ENCODE peak calls at places on chromosomes 4 and X, in five cellular contexts. H is K562, D is ovary, T is heart left ventricle, N is spleen. J is an unnamed sample. For H3K4me1, the result is how much of the 10 kb centered on the place peaks cover.

GRCh38 chr4:184644553-184645307 is 4.5 kb downstream of the CASP3 start:
- DNase-seq in N (no peak), D (no peak), T (no peak), H (no peak), J (no peak)

GRCh38 chrX:151981129-151981528 is 6.7 kb upstream of the GABRE start:
- DNase-seq in N (no peak), H (no peak), T (no peak), D (no peak), J (no peak)

GRCh38 chr4:60134106-60134505 is 1066.0 kb upstream of the ADGRL3 start:
- DNase-seq in D (no peak), H (no peak), N (no peak), T (no peak), J (no peak)

GRCh38 chrX:56569378-56570061 is 6.1 kb downstream of the UBQLN2 start:
- DNase-seq in D (no peak), T (no peak), N (no peak), H (no peak), J (no peak)

GRCh38 chrX:134670241-134670811 is 12.1 kb upstream of the PLAC1 start:
- DNase-seq in N (no peak), H (no peak), T (no peak), D (no peak), J (no peak)

GRCh38 chr4:7298601-7299000 is 106.3 kb downstream of the SORCS2 start:
- DNase-seq in H (no peak), T (no peak), D (no peak), N (no peak), J (no peak)

GRCh38 chr4:2936773-2937145 is 26.4 kb downstream of the NOP14 start:
- DNase-seq in D (peak), T (no peak), H (no peak), N (peak), J (no peak)

GRCh38 chrX:39020051-39020669 is 218.9 kb downstream of the MID1IP1 start:
- DNase-seq in T (no peak), D (no peak), N (no peak), H (no peak), J (no peak)

GRCh38 chr4:36385951-36386561 is 104.6 kb downstream of the DTHD1 start:
- DNase-seq in D (no peak), T (no peak), N (no peak), H (no peak), J (peak)

GRCh38 chrX:128816919-128817318 is 706.4 kb downstream of the SMARCA1 start:
- DNase-seq in T (no peak), H (peak), D (no peak), N (no peak), J (no peak)

GRCh38 chrX:85024044-85024443 is 20.4 kb downstream of the APOOL start:
- DNase-seq in N (no peak), D (no peak), T (no peak), H (no peak), J (no peak)

GRCh38 chrX:141220342-141221008 is 21.8 kb downstream of the SPANXC start:
- DNase-seq in H (no peak), N (no peak), T (no peak), D (no peak), J (no peak)

GRCh38 chr4:87038837-87039715 is 104.3 kb downstream of the AFF1 start:
- DNase-seq in H (no peak), T (peak), N (no peak), D (peak), J (no peak)

GRCh38 chr4:186366326-186366725 is 100.3 kb downstream of the F11 start:
- DNase-seq in D (no peak), H (peak), T (no peak), N (no peak), J (no peak)

GRCh38 chr4:88179261-88179660 is 20.8 kb upstream of the ABCG2 start:
- DNase-seq in N (no peak), D (no peak), H (no peak), T (no peak), J (no peak)

GRCh38 chrX:33447285-33447684 is 235.9 kb upstream of the DMD start:
- DNase-seq in H (no peak), N (no peak), D (no peak), T (no peak), J (no peak)

GRCh38 chr4:113982181-113982580 is 2.7 kb upstream of the ARSJ start:
- DNase-seq in T (no peak), D (no peak), N (no peak), H (no peak), J (no peak)

GRCh38 chr4:56148428-56148827 is 199.7 kb downstream of the CEP135 start:
- DNase-seq in D (no peak), H (no peak), N (no peak), T (no peak), J (no peak)

GRCh38 chrX:75181721-75182120 is 25.6 kb upstream of the ABCB7 start:
- DNase-seq in H (no peak), D (no peak), N (no peak), T (no peak), J (no peak)

GRCh38 chr4:185651851-185652250 is 116.5 kb upstream of the PDLIM3 start:
- DNase-seq in H (no peak), D (no peak), T (no peak), N (no peak), J (no peak)

GRCh38 chrX:6738518-6739470 is 203.9 kb upstream of the VCX3A start:
- DNase-seq in D (no peak), T (no peak), N (no peak), H (no peak), J (no peak)

GRCh38 chr4:178812866-178813265 is 1370.6 kb upstream of the AGA start:
- DNase-seq in H (no peak), N (no peak), D (no peak), T (no peak), J (no peak)

GRCh38 chrX:104668550-104668949 is 102.6 kb downstream of the IL1RAPL2 start:
- DNase-seq in N (no peak), T (no peak), D (no peak), H (no peak), J (no peak)
- TF ChIP-seq CTCF in N (no peak), T (peak), D (no peak), H (no peak), J (no peak)

GRCh38 chr4:73653695-73654106 is 33.5 kb upstream of the RASSF6 start:
- DNase-seq in D (peak), N (no peak), T (no peak), H (peak), J (no peak)
- H3K4me1 ChIP-seq in D (under half), N (under half), T (under half), H (under half), J (under half)

DNA sequence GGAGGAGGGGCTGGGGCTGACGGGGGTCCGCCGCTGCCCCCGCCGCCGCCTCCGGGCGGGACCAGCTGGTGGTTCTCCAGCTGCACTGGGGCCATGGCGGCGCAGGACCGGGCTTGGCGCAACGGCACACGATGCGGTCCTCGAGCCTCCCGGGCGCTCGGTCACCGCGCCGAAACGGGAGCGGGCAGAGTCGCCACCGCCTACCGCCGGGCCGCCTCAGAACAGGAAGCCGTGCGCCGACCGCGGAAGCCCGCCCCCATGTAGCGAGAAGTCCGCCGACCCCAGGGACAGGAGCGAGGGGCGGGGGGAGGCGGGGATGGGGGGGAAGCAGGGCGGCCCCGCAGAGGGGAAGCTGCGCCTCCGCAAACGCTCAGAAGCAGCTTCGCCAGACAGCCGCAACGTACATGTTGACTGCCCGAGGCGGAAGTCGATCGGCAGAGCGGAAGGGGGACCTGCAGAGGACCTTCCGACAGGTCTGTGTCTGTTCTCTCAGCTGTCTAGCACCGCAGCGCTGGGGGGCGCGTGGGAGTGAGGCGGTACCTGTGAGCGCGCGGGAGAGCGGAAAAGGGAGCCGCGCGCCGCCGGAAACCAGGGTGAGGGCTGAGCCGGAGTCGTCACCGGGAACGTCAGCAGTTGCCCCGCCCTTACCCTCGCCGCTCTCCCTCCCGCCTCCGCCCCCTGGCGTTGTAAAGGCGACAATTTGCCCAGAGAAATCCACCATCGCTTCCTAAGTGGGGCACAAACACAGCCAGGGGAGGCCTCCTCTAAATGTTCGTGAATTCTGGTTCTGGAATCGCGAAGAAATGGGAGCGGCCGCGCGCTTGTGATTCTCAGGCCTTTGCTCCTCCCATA is at the start of gene MED14:
- DNase-seq in T (peak), D (peak), N (peak), H (peak), J (peak)
- TF ChIP-seq POLR2A in T (peak), D (peak), N (no peak), H (peak), J (peak)

GRCh38 chrX:103248553-103248952 is 6.4 kb downstream of the TCEAL8 start:
- DNase-seq in D (no peak), N (no peak), T (no peak), H (peak), J (no peak)
- TF ChIP-seq CTCF in D (peak), N (no peak), T (no peak), H (peak), J (peak)

GRCh38 chr4:168677063-168677462 is 180.2 kb downstream of the PALLD start:
- DNase-seq in T (no peak), N (no peak), H (no peak), D (no peak), J (no peak)

GRCh38 chr4:168674869-168675268 is 178.0 kb downstream of the PALLD start:
- DNase-seq in T (no peak), H (no peak), D (no peak), N (no peak), J (no peak)

GRCh38 chr4:168679397-168680176 is 182.7 kb downstream of the PALLD start:
- DNase-seq in T (no peak), N (no peak), H (no peak), D (no peak), J (no peak)

GRCh38 chr4:168677879-168678278 is 181.0 kb downstream of the PALLD start:
- DNase-seq in T (no peak), D (no peak), N (no peak), H (no peak), J (no peak)

GRCh38 chr4:168678751-168679366 is 182.0 kb downstream of the PALLD start:
- DNase-seq in N (no peak), T (no peak), D (no peak), H (no peak), J (no peak)
- H3K4me1 ChIP-seq in N (under half), T (under half), D (under half), H (under half), J (under half)

GRCh38 chr4:182449186-182449880 is 206.1 kb downstream of the TENM3 start:
- DNase-seq in N (no peak), D (no peak), H (no peak), T (no peak), J (no peak)

GRCh38 chr4:182453830-182454229 is 210.6 kb downstream of the TENM3 start:
- DNase-seq in D (no peak), T (no peak), N (no peak), H (no peak), J (no peak)

GRCh38 chr4:182449960-182450359 is 206.8 kb downstream of the TENM3 start:
- DNase-seq in H (no peak), N (no peak), D (no peak), T (no peak), J (no peak)

GRCh38 chr4:182447938-182448280 is 204.7 kb downstream of the TENM3 start:
- DNase-seq in N (no peak), H (no peak), D (no peak), T (no peak), J (no peak)

GRCh38 chr4:182448281-182449151 is 205.3 kb downstream of the TENM3 start:
- DNase-seq in N (peak), D (peak), H (peak), T (peak), J (peak)
- TF ChIP-seq POLR2A in N (no peak), D (peak), H (no peak), T (peak), J (peak)

DNA sequence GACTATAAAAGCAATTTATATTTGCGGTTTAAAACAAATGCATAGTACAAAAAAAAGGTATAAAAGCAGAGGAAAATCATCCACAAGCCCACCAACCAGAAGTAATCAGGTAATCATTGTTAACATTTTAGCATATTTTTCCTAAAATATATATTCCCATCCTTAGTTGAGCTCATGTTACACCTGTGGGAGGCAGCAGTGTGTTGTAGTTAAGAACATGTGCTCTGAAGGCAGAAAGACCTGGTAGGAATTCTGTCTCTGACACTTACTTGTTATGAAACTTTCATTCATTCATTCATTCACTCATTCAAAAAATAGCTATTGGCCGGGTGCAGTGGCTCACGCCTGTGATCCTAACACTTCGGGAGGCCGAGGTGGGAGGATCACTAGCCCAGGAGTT is 15.4 kb upstream of the CDKL5 start:
- DNase-seq in H (no peak), T (no peak), N (no peak), D (no peak), J (no peak)
- TF ChIP-seq CTCF in H (no peak), T (peak), N (no peak), D (no peak), J (no peak)

GRCh38 chrX:9851890-9852289 is 65.7 kb downstream of the SHROOM2 start:
- DNase-seq in D (no peak), T (no peak), H (no peak), N (no peak), J (no peak)
- H3K4me1 ChIP-seq in D (under half), T (under half), H (under half), N (under half), J (under half)

GRCh38 chrX:46446727-46447378 is 98.4 kb downstream of the ZNF674 start:
- DNase-seq in D (peak), N (peak), T (peak), H (peak), J (peak)
- TF ChIP-seq POLR2A in D (peak), N (no peak), T (peak), H (peak), J (peak)

DNA sequence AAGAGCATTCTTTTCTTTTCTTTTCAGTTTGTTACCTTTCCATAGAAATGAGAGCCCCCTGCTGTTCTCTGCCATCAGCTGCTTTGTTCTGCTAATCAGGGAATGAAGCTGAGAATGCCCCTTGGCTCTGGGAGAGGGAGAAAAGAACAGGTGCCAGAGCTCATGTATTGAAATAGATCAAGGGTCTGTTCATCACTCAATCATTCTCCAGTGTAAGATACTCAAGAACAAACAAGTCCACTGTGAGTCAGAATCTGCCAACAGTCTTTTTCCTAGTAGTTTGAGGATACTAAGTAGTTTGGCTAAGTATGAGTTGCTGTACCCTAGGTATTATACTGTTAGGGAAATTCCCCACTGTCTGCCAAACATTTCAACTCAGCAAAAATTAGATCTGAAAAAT is 144.3 kb downstream of the RTL3 start:
- DNase-seq in H (no peak), D (no peak), N (no peak), T (no peak), J (no peak)
- TF ChIP-seq CTCF in H (no peak), D (no peak), N (no peak), T (no peak), J (no peak)